ENCODE peak calls at places on chromosomes 11 and 22, in eight cellular contexts. V is endodermal cell, W is left lung, X is tibial nerve, G is IMR-90, R is uterus, O is sigmoid colon, F is psoas muscle. C is an unnamed sample.

GRCh38 chr11:69083531-69084247 is 35.0 kb downstream of the TPCN2 start:
- DNase-seq in V (no peak), W (no peak), X (no peak), G (no peak), R (no peak), O (no peak), F (no peak), C (no peak)

GRCh38 chr11:72918825-72919224 is 104.6 kb downstream of the ATG16L2 start:
- DNase-seq in V (no peak), W (no peak), X (no peak), G (peak; percentile 39), R (no peak), O (no peak), F (no peak), C (no peak)

GRCh38 chr11:40204228-40204627 is 1255.2 kb downstream of the LRRC4C start:
- DNase-seq in V (no peak), W (no peak), X (no peak), G (no peak), R (no peak), O (no peak), F (no peak), C (no peak)

GRCh38 chr11:133827556-133827955 is 17.8 kb downstream of the SPATA19 start:
- DNase-seq in V (no peak), W (no peak), X (no peak), G (no peak), R (no peak), O (no peak), F (no peak), C (no peak)

GRCh38 chr11:16615480-16615879 is 123.0 kb upstream of the C11orf58 start:
- DNase-seq in V (no peak), W (no peak), X (no peak), G (no peak), R (no peak), O (no peak), F (no peak), C (no peak)

GRCh38 chr11:124897681-124898680 is at the start of gene ROBO4:
- DNase-seq in V (peak; percentile 60), W (no peak), X (no peak), G (peak; percentile 94), R (peak; percentile 56), O (peak; percentile 70), F (peak; percentile 72), C (no peak)

GRCh38 chr11:11843233-11843632 is 1.5 kb downstream of the USP47 start:
- DNase-seq in V (no peak), W (no peak), X (no peak), G (peak; percentile 94), R (no peak), O (no peak), F (no peak), C (no peak)

GRCh38 chr11:76551400-76551799 is 106.6 kb downstream of the EMSY start:
- DNase-seq in V (no peak), W (no peak), X (no peak), G (no peak), R (no peak), O (no peak), F (no peak), C (no peak)

GRCh38 chr11:63520606-63521170 is 14.8 kb downstream of the LGALS12 start:
- DNase-seq in V (no peak), W (no peak), X (no peak), G (peak; percentile 17), R (no peak), O (no peak), F (no peak), C (no peak)

GRCh38 chr11:1480555-1481482 is 5.8 kb downstream of the MOB2 start:
- DNase-seq in V (no peak), W (no peak), X (no peak), G (no peak), R (peak; percentile 23), O (peak; percentile 68), F (peak; percentile 53), C (peak; percentile 2)

GRCh38 chr11:35584321-35584720 is 33.9 kb upstream of the FJX1 start:
- DNase-seq in V (no peak), W (no peak), X (no peak), G (peak; percentile 88), R (no peak), O (no peak), F (no peak), C (no peak)

GRCh38 chr11:83195176-83195531 is 1.6 kb downstream of the ANKRD42 start:
- DNase-seq in V (no peak), W (no peak), X (no peak), G (peak; percentile 1), R (no peak), O (no peak), F (no peak), C (no peak)

GRCh38 chr22:43917523-43917922 is 6.1 kb upstream of the PNPLA3 start:
- DNase-seq in V (no peak), W (no peak), X (no peak), G (no peak), R (no peak), O (no peak), F (no peak), C (no peak)

GRCh38 chr22:49372530-49373288 is 455.0 kb downstream of the BRD1 start:
- DNase-seq in V (peak; percentile 91), W (no peak), X (no peak), G (no peak), R (no peak), O (no peak), F (no peak), C (peak; percentile 30)

GRCh38 chr11:125451400-125452124 is 44.5 kb downstream of the FEZ1 start:
- DNase-seq in V (peak; percentile 93), W (no peak), X (peak; percentile 52), G (peak; percentile 25), R (peak; percentile 28), O (peak; percentile 71), F (no peak), C (peak; percentile 61)

GRCh38 chr11:22785251-22785650 is 44.4 kb downstream of the SVIP start:
- DNase-seq in V (no peak), W (no peak), X (no peak), G (peak; percentile 57), R (no peak), O (no peak), F (no peak), C (no peak)

GRCh38 chr11:13297917-13298356 is 20.3 kb downstream of the BMAL1 start:
- DNase-seq in V (no peak), W (peak; percentile 57), X (no peak), G (no peak), R (no peak), O (no peak), F (no peak), C (no peak)

GRCh38 chr11:115447273-115447864 is 56.8 kb downstream of the CADM1 start:
- DNase-seq in V (no peak), W (no peak), X (no peak), G (no peak), R (no peak), O (no peak), F (no peak), C (no peak)

GRCh38 chr11:115444542-115444941 is 59.7 kb downstream of the CADM1 start:
- DNase-seq in V (no peak), W (no peak), X (no peak), G (no peak), R (no peak), O (no peak), F (no peak), C (no peak)

GRCh38 chr11:115446214-115446613 is 58.0 kb downstream of the CADM1 start:
- DNase-seq in V (no peak), W (no peak), X (no peak), G (no peak), R (no peak), O (no peak), F (no peak), C (no peak)
- TF ChIP-seq CTCF in V (no peak), W (no peak), X (no peak), G (no peak), R (no peak), O (no peak), F (no peak), C (no peak)

DNA sequence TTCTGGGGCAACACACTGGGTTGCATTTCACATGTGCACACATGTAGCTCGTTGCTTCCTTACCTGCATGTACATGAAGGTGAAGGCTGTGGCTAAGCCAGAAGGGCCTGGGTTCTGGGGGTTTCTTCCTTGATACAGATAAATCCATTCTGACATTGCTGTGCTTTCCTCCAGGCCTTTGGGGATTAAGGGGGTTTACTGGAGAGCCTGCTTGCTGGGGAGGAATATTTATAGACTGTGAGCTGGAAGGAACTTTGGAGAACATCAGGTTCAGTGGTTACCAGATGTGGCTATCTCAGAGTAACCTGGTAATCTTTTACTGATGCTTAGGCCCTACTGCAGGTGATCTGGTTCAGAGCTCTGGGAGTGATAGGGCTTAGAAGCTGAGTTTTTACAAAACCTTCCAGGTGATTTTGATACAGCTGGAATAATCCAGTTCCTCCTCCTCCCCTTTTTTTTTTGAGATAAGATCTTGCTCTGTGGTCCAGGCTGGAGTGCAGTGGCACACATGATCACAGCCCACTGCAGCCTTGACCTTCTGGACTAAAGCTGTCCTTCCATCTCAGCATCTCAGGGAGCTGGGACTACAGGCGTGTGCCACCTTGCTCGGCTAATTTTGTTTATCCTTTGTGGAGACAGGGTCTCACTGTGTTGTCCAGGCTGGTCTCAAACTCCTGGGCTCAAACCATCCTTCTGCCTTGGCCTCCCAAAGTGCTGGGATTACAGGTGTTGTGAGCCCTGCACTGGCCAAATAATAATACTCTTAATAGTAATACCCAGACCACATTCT is 19.9 kb downstream of the ACO2 start:
- DNase-seq in V (no peak), W (no peak), X (no peak), G (no peak), R (no peak), O (no peak), F (no peak), C (no peak)
- H3K4me1 ChIP-seq in V (no peaks in the 10 kb centered on the region), W (peaks cover 5% of the 10 kb centered on the region), X (peaks cover 34% of the 10 kb centered on the region), G (peaks cover 11% of the 10 kb centered on the region), R (peaks cover 12% of the 10 kb centered on the region), O (peaks cover 65% of the 10 kb centered on the region), F (peaks cover 71% of the 10 kb centered on the region), C (peaks cover 14% of the 10 kb centered on the region)

GRCh38 chr22:40425082-40425481 is 54.7 kb downstream of the SGSM3 start:
- DNase-seq in V (no peak), W (no peak), X (no peak), G (no peak), R (no peak), O (peak; percentile 41), F (no peak), C (no peak)
- H3K4me3 ChIP-seq in V (no peak overlapping the region), W (no peak overlapping the region), X (no peak overlapping the region), G (no peak overlapping the region), R (no peak overlapping the region), O (no peak overlapping the region), F (no peak overlapping the region), C (no peak overlapping the region)

DNA sequence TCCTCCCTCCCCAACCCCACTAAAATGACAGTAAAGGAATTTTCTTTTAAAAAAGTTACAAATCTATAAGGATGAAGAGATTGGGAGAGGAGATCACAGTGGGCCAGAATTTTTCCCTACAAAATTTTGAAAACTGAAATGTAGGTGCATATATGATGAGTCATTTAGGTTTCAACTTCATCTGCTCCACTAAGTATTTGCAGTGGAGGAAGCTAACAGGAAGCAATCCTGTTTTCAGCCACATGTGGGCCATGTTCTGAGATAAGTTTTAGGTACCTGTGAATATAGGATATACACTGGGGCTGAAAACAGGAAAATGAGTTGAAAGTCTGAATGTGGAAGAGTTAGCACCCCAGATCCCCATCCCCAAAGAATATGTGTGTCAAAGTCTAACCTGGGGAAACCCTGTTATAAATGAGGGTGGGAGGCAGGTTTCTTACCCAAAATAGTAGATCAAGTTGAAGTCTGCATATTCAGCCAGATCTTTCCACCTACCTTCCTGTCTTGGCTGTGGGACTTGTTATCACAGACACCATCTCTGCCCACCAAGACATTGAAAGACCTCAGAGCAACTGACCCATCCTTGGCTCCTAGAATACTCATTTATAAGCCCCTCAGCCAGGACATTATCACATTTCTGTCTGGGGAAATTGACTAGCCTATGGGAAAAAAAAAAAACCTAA is 87.3 kb downstream of the PACS1 start:
- DNase-seq in V (no peak), W (no peak), X (no peak), G (peak; percentile 36), R (no peak), O (no peak), F (no peak), C (no peak)
- TF ChIP-seq CTCF in V (peak; percentile 26), W (no peak), X (no peak), G (no peak), R (no peak), O (no peak), F (no peak), C (no peak)

C was measured in BE2C.